ENCODE peak calls at places on chromosomes 13 and 19, in four cellular contexts. One of them, this sample, is unnamed.

GRCh38 chr19:54364775-54365257 is at the start of gene LAIR1:
- DNase-seq in ascending aorta: peak
- DNase-seq in IMR-90: no peak
- DNase-seq in spleen: peak
- DNase-seq in this sample: peak

GRCh38 chr19:18967358-18968146 is 26.5 kb upstream of the HOMER3 start:
- DNase-seq in ascending aorta: peak
- DNase-seq in spleen: peak
- DNase-seq in IMR-90: peak
- DNase-seq in this sample: peak

GRCh38 chr19:6271721-6272410 is 7.9 kb downstream of the MLLT1 start:
- DNase-seq in ascending aorta: peak
- DNase-seq in IMR-90: peak
- DNase-seq in spleen: no peak
- DNase-seq in this sample: peak

GRCh38 chr19:50719566-50719965 is at the start of gene SHANK1:
- DNase-seq in IMR-90: peak
- DNase-seq in spleen: no peak
- DNase-seq in ascending aorta: no peak
- DNase-seq in this sample: no peak

GRCh38 chr13:113534236-113534860 is 43.8 kb upstream of the DCUN1D2 start:
- DNase-seq in spleen: peak
- DNase-seq in ascending aorta: peak
- DNase-seq in IMR-90: no peak
- DNase-seq in this sample: peak

GRCh38 chr19:14676762-14677161 is 2.1 kb upstream of the ADGRE3 start:
- DNase-seq in spleen: no peak
- DNase-seq in IMR-90: no peak
- DNase-seq in ascending aorta: no peak
- DNase-seq in this sample: no peak

GRCh38 chr19:45156751-45157150 is 4.0 kb downstream of the NKPD1 start:
- DNase-seq in spleen: no peak
- DNase-seq in ascending aorta: no peak
- DNase-seq in IMR-90: no peak
- DNase-seq in this sample: no peak

GRCh38 chr13:44086389-44086788 is 206.7 kb downstream of the LACC1 start:
- DNase-seq in ascending aorta: no peak
- DNase-seq in IMR-90: no peak
- DNase-seq in spleen: no peak
- DNase-seq in this sample: no peak

GRCh38 chr13:28510066-28510465 is 15.1 kb upstream of the FLT1 start:
- DNase-seq in IMR-90: no peak
- DNase-seq in spleen: no peak
- DNase-seq in ascending aorta: no peak
- DNase-seq in this sample: no peak

GRCh38 chr13:111577429-111577828 is 257.0 kb downstream of the TEX29 start:
- DNase-seq in IMR-90: no peak
- DNase-seq in spleen: peak
- DNase-seq in ascending aorta: no peak
- DNase-seq in this sample: no peak

GRCh38 chr13:97119899-97120745 is 102.0 kb upstream of the MBNL2 start:
- DNase-seq in IMR-90: peak
- DNase-seq in ascending aorta: no peak
- DNase-seq in spleen: no peak
- DNase-seq in this sample: no peak

GRCh38 chr13:27194895-27195764 is 23.5 kb upstream of the USP12 start:
- DNase-seq in ascending aorta: no peak
- DNase-seq in IMR-90: peak
- DNase-seq in spleen: no peak
- DNase-seq in this sample: no peak

GRCh38 chr13:30866692-30867669 is 39.1 kb upstream of the MEDAG start:
- DNase-seq in IMR-90: no peak
- DNase-seq in ascending aorta: peak
- DNase-seq in spleen: no peak
- DNase-seq in this sample: no peak

GRCh38 chr19:17867087-17867486 is 4.7 kb upstream of the SLC5A5 start:
- DNase-seq in spleen: no peak
- DNase-seq in ascending aorta: no peak
- DNase-seq in IMR-90: no peak
- DNase-seq in this sample: no peak

GRCh38 chr13:51636349-51636890 is 52.2 kb downstream of the WDFY2 start:
- DNase-seq in IMR-90: no peak
- DNase-seq in ascending aorta: no peak
- DNase-seq in spleen: no peak
- DNase-seq in this sample: no peak

GRCh38 chr19:47210180-47210490 is 20.9 kb downstream of the BBC3 start:
- DNase-seq in ascending aorta: no peak
- DNase-seq in IMR-90: no peak
- DNase-seq in spleen: no peak
- DNase-seq in this sample: no peak
- TF ChIP-seq CTCF in ascending aorta: no peak
- TF ChIP-seq CTCF in IMR-90: no peak
- TF ChIP-seq CTCF in spleen: no peak
- TF ChIP-seq CTCF in this sample: no peak

DNA sequence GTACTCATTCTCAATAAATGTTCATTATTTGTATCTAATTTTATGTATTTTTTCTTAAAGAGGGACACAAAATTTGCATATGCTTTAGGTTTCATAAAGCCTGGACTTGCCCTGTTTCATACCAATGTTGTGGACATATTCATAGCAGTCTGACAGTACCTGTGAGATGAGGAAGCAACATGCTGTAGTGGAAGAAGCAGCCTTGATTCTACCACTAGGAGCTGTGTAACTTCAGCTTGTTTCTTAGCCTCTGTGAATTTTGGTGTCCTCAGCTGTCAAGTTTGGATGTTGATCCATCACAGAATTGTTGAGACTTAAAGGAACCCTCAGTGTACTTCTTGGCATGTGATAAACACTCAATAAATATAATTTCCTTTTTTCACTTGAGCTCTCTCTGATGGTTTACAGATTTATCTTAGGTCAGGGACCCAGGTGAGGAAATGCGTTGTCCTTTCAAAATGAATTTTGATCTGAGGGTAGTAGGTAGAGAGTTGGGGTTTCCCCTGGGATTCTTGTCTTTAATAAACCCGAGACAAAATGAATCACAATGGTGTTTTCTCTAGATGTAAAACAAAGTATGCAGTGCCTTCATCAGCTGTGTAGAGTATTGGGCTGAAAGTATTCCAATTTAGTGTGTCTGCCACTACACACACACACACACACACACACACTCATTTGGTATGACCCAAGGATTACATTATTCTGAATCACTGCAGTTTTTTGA is 152.1 kb downstream of the KCNRG start:
- DNase-seq in spleen: no peak
- DNase-seq in ascending aorta: no peak
- DNase-seq in IMR-90: no peak
- DNase-seq in this sample: no peak
- TF ChIP-seq CTCF in spleen: no peak
- TF ChIP-seq CTCF in ascending aorta: no peak
- TF ChIP-seq CTCF in IMR-90: no peak
- TF ChIP-seq CTCF in this sample: no peak

DNA sequence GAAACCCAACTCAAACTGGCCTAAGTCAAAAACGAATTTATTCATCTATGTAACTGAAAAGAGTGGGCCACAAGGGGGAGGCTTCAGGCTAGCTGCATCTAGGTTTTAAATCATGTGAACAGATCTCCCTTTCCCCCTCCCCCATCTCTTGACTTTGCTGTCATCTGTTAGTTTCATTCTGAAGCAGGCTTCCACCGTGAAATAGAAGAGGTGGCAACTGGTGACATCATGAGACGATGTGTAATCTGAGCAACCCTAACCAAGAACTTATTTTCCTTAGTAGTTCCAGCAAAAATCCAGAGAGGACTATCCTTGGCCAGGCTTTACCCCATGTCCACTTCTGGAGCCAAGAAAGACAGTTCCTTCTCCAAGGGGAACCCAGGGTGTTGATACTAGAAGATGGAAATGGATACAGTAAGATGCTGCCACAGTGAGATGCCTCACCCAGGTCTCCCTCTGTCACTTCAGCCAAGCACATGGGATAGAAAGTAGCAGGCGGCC is 9.4 kb downstream of the SAMD4B start:
- DNase-seq in IMR-90: peak
- DNase-seq in spleen: no peak
- DNase-seq in ascending aorta: no peak
- DNase-seq in this sample: no peak
- TF ChIP-seq CTCF in IMR-90: peak
- TF ChIP-seq CTCF in spleen: peak
- TF ChIP-seq CTCF in ascending aorta: no peak
- TF ChIP-seq CTCF in this sample: no peak

DNA sequence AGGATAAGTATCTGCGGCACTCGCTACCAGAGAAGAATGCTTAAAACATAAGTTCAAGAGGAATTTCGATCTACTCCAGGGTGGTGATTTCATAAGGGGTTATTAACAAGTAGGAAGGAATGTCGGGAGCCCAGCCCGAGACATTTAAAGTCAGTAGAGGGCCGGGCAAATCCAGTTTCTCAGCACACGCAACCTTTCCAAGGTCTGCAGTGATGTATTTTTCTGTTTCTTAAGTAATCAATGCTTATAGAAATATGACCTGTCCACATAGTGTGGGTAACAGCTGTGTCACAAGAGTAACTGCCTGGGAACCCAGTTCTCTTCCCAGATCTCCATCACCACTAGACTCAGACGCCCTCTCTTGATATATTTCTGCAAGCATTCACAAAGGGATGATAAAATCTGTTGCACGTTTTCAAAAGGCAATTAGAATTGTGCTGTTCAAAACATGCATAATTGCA is 525.9 kb downstream of the MYO16 start:
- DNase-seq in IMR-90: peak
- DNase-seq in ascending aorta: no peak
- DNase-seq in spleen: no peak
- DNase-seq in this sample: no peak
- TF ChIP-seq CTCF in IMR-90: no peak
- TF ChIP-seq CTCF in ascending aorta: no peak
- TF ChIP-seq CTCF in spleen: no peak
- TF ChIP-seq CTCF in this sample: no peak

GRCh38 chr19:49423985-49424303 is 703 bp upstream of the PTH2 start:
- DNase-seq in spleen: no peak
- DNase-seq in IMR-90: no peak
- DNase-seq in ascending aorta: no peak
- DNase-seq in this sample: no peak

GRCh38 chr19:49421878-49422202 is 1.4 kb downstream of the PTH2 start:
- DNase-seq in ascending aorta: no peak
- DNase-seq in IMR-90: no peak
- DNase-seq in spleen: no peak
- DNase-seq in this sample: no peak

GRCh38 chr19:49421039-49421877 is 2.0 kb downstream of the PTH2 start:
- DNase-seq in spleen: no peak
- DNase-seq in ascending aorta: peak
- DNase-seq in IMR-90: peak
- DNase-seq in this sample: peak

GRCh38 chr19:49423278-49423984 is at the start of gene PTH2:
- DNase-seq in spleen: no peak
- DNase-seq in ascending aorta: no peak
- DNase-seq in IMR-90: no peak
- DNase-seq in this sample: no peak

GRCh38 chr19:49422407-49423277 is 599 bp downstream of the PTH2 start:
- DNase-seq in IMR-90: peak
- DNase-seq in ascending aorta: no peak
- DNase-seq in spleen: no peak
- DNase-seq in this sample: no peak
- TF ChIP-seq CTCF in IMR-90: peak
- TF ChIP-seq CTCF in ascending aorta: peak
- TF ChIP-seq CTCF in spleen: peak
- TF ChIP-seq CTCF in this sample: peak

GRCh38 chr19:39349326-39349725 is 7.1 kb downstream of the SAMD4B start:
- DNase-seq in IMR-90: no peak
- DNase-seq in spleen: no peak
- DNase-seq in ascending aorta: no peak
- DNase-seq in this sample: no peak

GRCh38 chr19:39341720-39342604 is at the start of gene SAMD4B:
- DNase-seq in IMR-90: peak
- DNase-seq in ascending aorta: peak
- DNase-seq in spleen: peak
- DNase-seq in this sample: peak

GRCh38 chr19:39342647-39343305 is 555 bp downstream of the SAMD4B start:
- DNase-seq in IMR-90: no peak
- DNase-seq in spleen: no peak
- DNase-seq in ascending aorta: peak
- DNase-seq in this sample: peak

GRCh38 chr19:39347332-39348227 is 5.4 kb downstream of the SAMD4B start:
- DNase-seq in IMR-90: peak
- DNase-seq in spleen: no peak
- DNase-seq in ascending aorta: no peak
- DNase-seq in this sample: no peak

DNA sequence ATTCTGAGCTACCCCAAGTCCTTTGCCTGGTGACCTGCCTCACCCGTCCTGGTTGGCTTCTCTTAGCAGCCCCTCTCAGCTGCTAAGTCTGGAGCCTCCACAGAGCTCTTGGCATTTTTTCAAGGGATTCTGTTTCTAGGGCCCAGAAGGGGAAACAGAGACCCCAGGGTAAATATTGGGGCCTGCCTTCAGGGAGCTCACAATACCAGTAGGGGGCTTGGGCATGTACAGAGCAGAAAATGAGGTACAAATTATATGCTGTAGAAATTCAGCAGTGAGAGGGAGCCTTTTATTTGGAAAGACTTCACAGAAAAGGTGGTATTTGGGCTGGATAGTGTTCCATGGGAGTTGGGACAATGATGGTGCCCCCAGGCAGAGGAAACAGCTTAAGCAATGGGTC is 3.7 kb downstream of the SAMD4B start:
- DNase-seq in ascending aorta: no peak
- DNase-seq in IMR-90: no peak
- DNase-seq in spleen: no peak
- DNase-seq in this sample: no peak
- TF ChIP-seq CTCF in ascending aorta: no peak
- TF ChIP-seq CTCF in IMR-90: no peak
- TF ChIP-seq CTCF in spleen: no peak
- TF ChIP-seq CTCF in this sample: no peak

GRCh38 chr19:36330226-36330625 is 48.8 kb downstream of the ZFP14 start:
- DNase-seq in ascending aorta: no peak
- DNase-seq in IMR-90: no peak
- DNase-seq in spleen: no peak
- DNase-seq in this sample: no peak

DNA sequence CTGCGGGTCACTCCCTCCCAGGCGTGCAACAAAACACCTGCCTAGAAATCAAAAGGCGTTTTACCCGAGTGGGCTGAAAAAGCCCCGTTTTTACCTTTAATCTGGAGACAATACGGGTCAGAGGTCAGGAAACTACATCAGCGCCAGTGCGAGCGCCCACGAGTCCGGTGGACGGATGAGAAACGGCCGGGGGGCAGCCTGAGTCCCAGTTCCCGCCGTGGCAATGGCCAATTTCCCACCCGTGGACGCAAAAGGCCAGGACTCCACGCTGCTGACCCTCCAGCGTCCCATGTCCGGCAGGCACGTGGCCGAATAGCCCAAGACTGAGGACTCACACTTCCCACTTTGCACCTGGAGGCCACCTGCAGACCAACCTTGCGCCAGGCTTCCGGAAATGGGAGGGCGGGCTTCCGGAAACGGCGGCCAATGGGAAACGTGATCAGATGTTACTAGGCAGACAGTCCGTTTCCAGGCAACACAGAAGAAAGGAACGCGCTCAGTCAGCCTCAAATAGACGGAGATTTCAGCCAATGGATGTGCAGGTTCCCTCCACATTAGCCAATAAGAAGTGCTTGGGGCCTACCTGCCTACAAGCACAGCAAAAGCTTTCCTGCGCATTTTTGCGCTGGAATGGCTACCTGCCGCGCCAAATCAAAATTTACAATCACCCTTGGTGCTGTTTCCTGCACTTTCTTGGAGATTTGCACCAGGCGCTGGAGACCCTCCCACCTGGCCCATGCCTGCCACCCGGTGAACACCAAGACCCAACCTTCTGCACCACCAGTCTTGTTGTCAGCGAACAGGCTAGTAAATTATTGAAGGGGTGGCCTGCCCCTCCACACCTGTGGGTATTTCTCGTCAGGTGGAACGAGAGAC is 47.4 kb downstream of the ZFP14 start:
- DNase-seq in ascending aorta: peak
- DNase-seq in IMR-90: peak
- DNase-seq in spleen: peak
- DNase-seq in this sample: peak
- TF ChIP-seq CTCF in ascending aorta: no peak
- TF ChIP-seq CTCF in IMR-90: no peak
- TF ChIP-seq CTCF in spleen: no peak
- TF ChIP-seq CTCF in this sample: no peak